ENCODE peak calls at places on chromosome 21, in four cellular contexts. P is Calu3; O is effector CD4-positive, alpha-beta T cell; N is GM13977. Z is an unnamed sample.

GRCh38 chr21:16037386-16037785 is 307.6 kb downstream of the USP25 start:
- DNase-seq in P (no peak), O (no peak), N (no peak), Z (no peak)

GRCh38 chr21:35346697-35347096 is 297.6 kb upstream of the RUNX1 start:
- DNase-seq in P (no peak), O (no peak), N (no peak), Z (no peak)

GRCh38 chr21:43726686-43727570 is 8.0 kb downstream of the PDXK start:
- DNase-seq in P (peak; percentile 28), O (no peak), N (no peak), Z (no peak)

GRCh38 chr21:14880922-14881321 is 183.9 kb downstream of the NRIP1 start:
- DNase-seq in P (no peak), O (no peak), N (no peak), Z (no peak)

GRCh38 chr21:31298618-31299269 is 45.3 kb downstream of the TIAM1 start:
- DNase-seq in P (no peak), O (no peak), N (no peak), Z (no peak)

GRCh38 chr21:21740207-21740606 is 742.0 kb downstream of the NCAM2 start:
- DNase-seq in P (no peak), O (no peak), N (no peak), Z (no peak)

GRCh38 chr21:44919111-44919912 is 1.4 kb downstream of the ITGB2 start:
- DNase-seq in P (no peak), O (no peak), N (no peak), Z (no peak)

GRCh38 chr21:44925027-44925755 is 4.5 kb upstream of the ITGB2 start:
- DNase-seq in P (no peak), O (no peak), N (no peak), Z (no peak)

GRCh38 chr21:34819357-34819999 is 150.7 kb downstream of the CLIC6 start:
- DNase-seq in P (no peak), O (no peak), N (no peak), Z (no peak)

GRCh38 chr21:45408811-45409261 is 3.9 kb downstream of the COL18A1 start:
- DNase-seq in P (no peak), O (no peak), N (no peak), Z (no peak)

GRCh38 chr21:29072873-29073221 is 601 bp downstream of the CCT8 start:
- DNase-seq in P (no peak), O (no peak), N (no peak), Z (peak; percentile 40)

GRCh38 chr21:28229811-28230210 is 762.9 kb downstream of the LTN1 start:
- DNase-seq in P (no peak), O (no peak), N (no peak), Z (no peak)

Z was measured in MM.1S.